ENCODE peak calls at places on chromosomes 2 and 18, in four cellular contexts. One of them, this sample, is unnamed.

GRCh38 chr18:35478520-35479435 is 19.0 kb downstream of the INO80C start:
- DNase-seq in fibroblast of lung: peak; percentile 87
- DNase-seq in lower lobe of right lung: no peak
- DNase-seq in tibial nerve: no peak
- DNase-seq in this sample: no peak

GRCh38 chr2:187316040-187316439 is 132.0 kb downstream of the CALCRL start:
- DNase-seq in fibroblast of lung: no peak
- DNase-seq in lower lobe of right lung: no peak
- DNase-seq in tibial nerve: no peak
- DNase-seq in this sample: no peak

GRCh38 chr18:22324191-22325131 is 93.3 kb downstream of the CTAGE1 start:
- DNase-seq in fibroblast of lung: peak; percentile 56
- DNase-seq in lower lobe of right lung: peak; percentile 79
- DNase-seq in tibial nerve: no peak
- DNase-seq in this sample: no peak

GRCh38 chr18:79451237-79452125 is 55.8 kb downstream of the NFATC1 start:
- DNase-seq in fibroblast of lung: no peak
- DNase-seq in lower lobe of right lung: no peak
- DNase-seq in tibial nerve: no peak
- DNase-seq in this sample: no peak

GRCh38 chr18:48901145-48902022 is 49.4 kb downstream of the SMAD7 start:
- DNase-seq in fibroblast of lung: no peak
- DNase-seq in lower lobe of right lung: no peak
- DNase-seq in tibial nerve: no peak
- DNase-seq in this sample: no peak

GRCh38 chr18:76572517-76573247 is 77.6 kb upstream of the ZNF516 start:
- DNase-seq in fibroblast of lung: no peak
- DNase-seq in lower lobe of right lung: no peak
- DNase-seq in tibial nerve: no peak
- DNase-seq in this sample: no peak

GRCh38 chr2:220006152-220006551 is 378.7 kb downstream of the SLC4A3 start:
- DNase-seq in fibroblast of lung: peak; percentile 88
- DNase-seq in lower lobe of right lung: no peak
- DNase-seq in tibial nerve: no peak
- DNase-seq in this sample: no peak

GRCh38 chr2:212197776-212198175 is 340.8 kb downstream of the ERBB4 start:
- DNase-seq in fibroblast of lung: no peak
- DNase-seq in lower lobe of right lung: no peak
- DNase-seq in tibial nerve: no peak
- DNase-seq in this sample: no peak

GRCh38 chr2:53559302-53559967 is 208.2 kb upstream of the CHAC2 start:
- DNase-seq in fibroblast of lung: peak; percentile 7
- DNase-seq in lower lobe of right lung: no peak
- DNase-seq in tibial nerve: no peak
- DNase-seq in this sample: no peak

GRCh38 chr2:171244466-171244969 is 83.8 kb upstream of the TLK1 start:
- DNase-seq in fibroblast of lung: peak; percentile 43
- DNase-seq in lower lobe of right lung: no peak
- DNase-seq in tibial nerve: no peak
- DNase-seq in this sample: no peak

GRCh38 chr2:31294230-31294629 is 60.3 kb downstream of the EHD3 start:
- DNase-seq in fibroblast of lung: no peak
- DNase-seq in lower lobe of right lung: no peak
- DNase-seq in tibial nerve: no peak
- DNase-seq in this sample: no peak

GRCh38 chr2:136527560-136527959 is 237.8 kb upstream of the THSD7B start:
- DNase-seq in fibroblast of lung: peak; percentile 3
- DNase-seq in lower lobe of right lung: no peak
- DNase-seq in tibial nerve: no peak
- DNase-seq in this sample: no peak

GRCh38 chr2:227703961-227704360 is 13.9 kb downstream of the SLC19A3 start:
- DNase-seq in fibroblast of lung: peak; percentile 35
- DNase-seq in lower lobe of right lung: no peak
- DNase-seq in tibial nerve: no peak
- DNase-seq in this sample: no peak

GRCh38 chr18:59779979-59780378 is 82.8 kb upstream of the CCBE1 start:
- DNase-seq in fibroblast of lung: peak; percentile 93
- DNase-seq in lower lobe of right lung: no peak
- DNase-seq in tibial nerve: no peak
- DNase-seq in this sample: no peak

GRCh38 chr2:85409719-85410583 is at the start of gene CAPG:
- DNase-seq in fibroblast of lung: peak; percentile 23
- DNase-seq in lower lobe of right lung: peak; percentile 89
- DNase-seq in tibial nerve: no peak
- DNase-seq in this sample: no peak

GRCh38 chr2:75641587-75641986 is 5.0 kb upstream of the MRPL19 start:
- DNase-seq in fibroblast of lung: no peak
- DNase-seq in lower lobe of right lung: no peak
- DNase-seq in tibial nerve: no peak
- DNase-seq in this sample: no peak

GRCh38 chr2:200320344-200320743 is 13.9 kb downstream of the SPATS2L start:
- DNase-seq in fibroblast of lung: no peak
- DNase-seq in lower lobe of right lung: no peak
- DNase-seq in tibial nerve: no peak
- DNase-seq in this sample: no peak

GRCh38 chr18:13221821-13222220 is 3.3 kb downstream of the LDLRAD4 start:
- DNase-seq in fibroblast of lung: peak; percentile 62
- DNase-seq in lower lobe of right lung: no peak
- DNase-seq in tibial nerve: no peak
- DNase-seq in this sample: no peak

GRCh38 chr2:232523682-232524597 is 2.0 kb upstream of the CHRND start:
- DNase-seq in fibroblast of lung: peak; percentile 28
- DNase-seq in lower lobe of right lung: no peak
- DNase-seq in tibial nerve: no peak
- DNase-seq in this sample: no peak

GRCh38 chr2:226477221-226478120 is 322.1 kb downstream of the IRS1 start:
- DNase-seq in fibroblast of lung: no peak
- DNase-seq in lower lobe of right lung: no peak
- DNase-seq in tibial nerve: no peak
- DNase-seq in this sample: peak; percentile 54

GRCh38 chr2:111046670-111047069 is 74.0 kb upstream of the BCL2L11 start:
- DNase-seq in fibroblast of lung: no peak
- DNase-seq in lower lobe of right lung: no peak
- DNase-seq in tibial nerve: no peak
- DNase-seq in this sample: no peak

GRCh38 chr2:145012214-145012670 is 492.3 kb upstream of the ZEB2 start:
- DNase-seq in fibroblast of lung: peak; percentile 22
- DNase-seq in lower lobe of right lung: no peak
- DNase-seq in tibial nerve: no peak
- DNase-seq in this sample: no peak

GRCh38 chr2:101608411-101609317 is 88.8 kb upstream of the MAP4K4 start:
- DNase-seq in fibroblast of lung: no peak
- DNase-seq in lower lobe of right lung: no peak
- DNase-seq in tibial nerve: no peak
- DNase-seq in this sample: no peak

GRCh38 chr2:24566630-24567029 is 75.6 kb downstream of the NCOA1 start:
- DNase-seq in fibroblast of lung: no peak
- DNase-seq in lower lobe of right lung: no peak
- DNase-seq in tibial nerve: no peak
- DNase-seq in this sample: no peak

GRCh38 chr2:28164280-28164801 is 228.3 kb upstream of the FOSL2 start:
- DNase-seq in fibroblast of lung: no peak
- DNase-seq in lower lobe of right lung: no peak
- DNase-seq in tibial nerve: no peak
- DNase-seq in this sample: no peak

GRCh38 chr2:231245253-231246094 is 47.0 kb downstream of the ARMC9 start:
- DNase-seq in fibroblast of lung: no peak
- DNase-seq in lower lobe of right lung: no peak
- DNase-seq in tibial nerve: no peak
- DNase-seq in this sample: no peak
- TF ChIP-seq CTCF in fibroblast of lung: no peak
- TF ChIP-seq CTCF in lower lobe of right lung: no peak
- TF ChIP-seq CTCF in tibial nerve: no peak
- TF ChIP-seq CTCF in this sample: no peak

GRCh38 chr2:148979919-148980277 is 58.6 kb upstream of the LYPD6B start:
- DNase-seq in fibroblast of lung: no peak
- DNase-seq in lower lobe of right lung: no peak
- DNase-seq in tibial nerve: no peak
- DNase-seq in this sample: no peak
- H3K4me3 ChIP-seq in fibroblast of lung: no peak overlapping the region
- H3K4me3 ChIP-seq in lower lobe of right lung: no peak overlapping the region
- H3K4me3 ChIP-seq in tibial nerve: no peak overlapping the region
- H3K4me3 ChIP-seq in this sample: no peak overlapping the region

DNA sequence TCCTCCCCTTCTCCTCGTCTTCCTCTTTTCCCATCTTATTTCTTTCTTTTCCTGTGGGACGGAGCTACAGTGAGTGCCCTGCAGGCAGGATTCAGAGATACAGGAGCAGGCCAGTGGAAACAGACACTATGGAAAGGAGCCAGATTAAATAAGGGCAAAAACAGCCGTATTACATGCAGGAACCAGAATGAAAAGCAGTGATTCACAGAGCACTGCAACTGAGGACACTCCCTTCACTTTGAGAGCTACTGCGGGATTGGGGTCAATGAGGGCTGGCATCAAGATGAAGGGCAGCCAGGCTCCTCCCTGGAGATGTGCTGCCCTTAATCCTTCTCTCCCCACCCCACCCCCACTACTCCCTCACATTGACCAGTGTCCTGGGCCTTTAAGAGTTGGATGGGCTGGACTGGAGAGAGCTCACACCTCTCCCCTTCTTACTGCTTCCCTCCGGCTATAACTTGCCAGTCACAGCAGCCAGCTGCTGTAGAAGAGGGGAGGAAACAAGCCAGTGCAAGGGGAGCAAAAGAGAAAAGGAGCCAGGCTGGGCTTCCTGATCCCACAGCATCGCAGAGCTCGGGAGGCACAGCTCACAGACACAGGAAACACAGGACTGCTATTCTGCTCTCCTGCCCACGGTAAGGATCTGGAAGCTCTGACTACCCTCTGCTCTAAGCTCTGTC is at the start of gene PLCD4:
- DNase-seq in fibroblast of lung: peak; percentile 79
- DNase-seq in lower lobe of right lung: no peak
- DNase-seq in tibial nerve: no peak
- DNase-seq in this sample: peak; percentile 3
- TF ChIP-seq CTCF in fibroblast of lung: peak; percentile 17
- TF ChIP-seq CTCF in lower lobe of right lung: no peak
- TF ChIP-seq CTCF in tibial nerve: no peak
- TF ChIP-seq CTCF in this sample: no peak

GRCh38 chr2:223104336-223104735 is 52.3 kb downstream of the KCNE4 start:
- DNase-seq in fibroblast of lung: no peak
- DNase-seq in lower lobe of right lung: no peak
- DNase-seq in tibial nerve: no peak
- DNase-seq in this sample: no peak
- H3K4me3 ChIP-seq in fibroblast of lung: no peak overlapping the region
- H3K4me3 ChIP-seq in lower lobe of right lung: no peak overlapping the region
- H3K4me3 ChIP-seq in tibial nerve: no peak overlapping the region
- H3K4me3 ChIP-seq in this sample: no peak overlapping the region

DNA sequence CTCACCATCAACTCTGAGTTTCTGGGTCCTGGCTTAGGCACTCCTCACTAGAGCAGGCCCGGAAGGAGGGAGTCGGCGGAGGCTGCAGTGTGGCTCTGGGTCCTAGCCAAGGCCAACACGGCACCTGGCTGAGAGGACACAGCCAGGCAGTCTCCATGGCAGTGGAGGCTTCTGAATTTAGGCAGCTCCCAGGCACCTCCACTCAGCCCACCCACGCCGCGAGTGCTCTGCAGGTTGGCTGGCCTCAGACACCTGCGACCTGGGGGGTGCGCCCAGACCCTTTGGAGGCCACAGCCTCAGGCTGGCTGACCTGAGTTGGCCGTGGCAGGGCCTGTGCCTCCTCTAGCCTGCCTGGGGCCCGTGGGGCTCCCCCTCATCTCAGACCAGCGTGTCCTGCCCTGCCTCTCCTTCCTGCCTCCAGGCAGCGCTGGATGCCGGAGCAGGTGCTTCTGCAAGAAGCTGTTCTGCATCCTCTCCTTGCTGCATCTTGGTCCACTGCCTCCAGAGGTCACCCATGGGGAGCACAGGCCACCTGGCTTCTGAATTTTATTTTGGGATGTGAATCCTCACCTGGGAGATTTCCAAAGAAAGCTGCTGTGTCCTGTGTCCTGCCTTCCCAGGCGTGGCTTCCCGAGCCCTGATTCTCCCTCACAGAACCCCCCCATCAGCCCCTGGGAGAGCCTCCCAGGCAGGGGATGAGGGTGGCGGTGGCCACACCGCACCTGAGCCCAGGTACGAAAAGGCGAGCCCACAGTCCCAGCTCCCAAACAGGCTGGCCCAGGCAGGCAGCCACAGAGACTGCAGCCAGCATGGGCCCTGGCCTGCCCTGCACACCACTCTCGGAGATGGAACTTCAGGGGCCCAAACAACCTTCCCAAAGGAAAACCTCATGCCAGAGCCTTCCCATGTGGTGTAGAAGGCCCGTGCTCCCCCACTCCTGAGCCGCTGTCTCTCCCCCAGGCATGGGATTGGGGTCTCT is 23.4 kb downstream of the AQP12A start:
- DNase-seq in fibroblast of lung: no peak
- DNase-seq in lower lobe of right lung: no peak
- DNase-seq in tibial nerve: no peak
- DNase-seq in this sample: no peak
- TF ChIP-seq CTCF in fibroblast of lung: no peak
- TF ChIP-seq CTCF in lower lobe of right lung: no peak
- TF ChIP-seq CTCF in tibial nerve: no peak
- TF ChIP-seq CTCF in this sample: no peak

GRCh38 chr2:47568164-47568861 is 165.4 kb downstream of the MSH2 start:
- DNase-seq in fibroblast of lung: no peak
- DNase-seq in lower lobe of right lung: no peak
- DNase-seq in tibial nerve: no peak
- DNase-seq in this sample: no peak
- H3K4me3 ChIP-seq in fibroblast of lung: no peak overlapping the region
- H3K4me3 ChIP-seq in lower lobe of right lung: no peak overlapping the region
- H3K4me3 ChIP-seq in tibial nerve: no peak overlapping the region
- H3K4me3 ChIP-seq in this sample: no peak overlapping the region

GRCh38 chr2:98311771-98312545 is 34.3 kb upstream of the CNGA3 start:
- DNase-seq in fibroblast of lung: no peak
- DNase-seq in lower lobe of right lung: no peak
- DNase-seq in tibial nerve: no peak
- DNase-seq in this sample: no peak
- TF ChIP-seq CTCF in fibroblast of lung: no peak
- TF ChIP-seq CTCF in lower lobe of right lung: no peak
- TF ChIP-seq CTCF in tibial nerve: no peak
- TF ChIP-seq CTCF in this sample: no peak

GRCh38 chr2:55620123-55620779 is 2.8 kb upstream of the PPP4R3B start:
- DNase-seq in fibroblast of lung: no peak
- DNase-seq in lower lobe of right lung: no peak
- DNase-seq in tibial nerve: no peak
- DNase-seq in this sample: no peak
- H3K4me3 ChIP-seq in fibroblast of lung: no peak overlapping the region
- H3K4me3 ChIP-seq in lower lobe of right lung: peak overlapping the region; percentile 14
- H3K4me3 ChIP-seq in tibial nerve: no peak overlapping the region
- H3K4me3 ChIP-seq in this sample: no peak overlapping the region

This sample was measured in retinal pigment epithelial cell.